ENCODE peak calls at places on chromosome 13, in seven cellular contexts. W, B, V, O, Z, D and L are unnamed samples.

GRCh38 chr13:110575322-110576069 is 14.0 kb upstream of the RAB20 start:
- DNase-seq in Z (peak), D (no peak), V (peak), O (no peak), B (peak), W (no peak), L (peak)

GRCh38 chr13:47126432-47126831 is 229.6 kb upstream of the HTR2A start:
- DNase-seq in D (no peak), W (no peak), O (no peak), B (no peak), V (no peak), Z (peak), L (no peak)

GRCh38 chr13:90500569-90500968 is 846.9 kb upstream of the MIR17HG start:
- DNase-seq in W (no peak), O (no peak), B (no peak), Z (no peak), D (no peak), V (no peak), L (no peak)

GRCh38 chr13:90091611-90092010 is 1255.9 kb upstream of the MIR17HG start:
- DNase-seq in O (no peak), W (no peak), V (no peak), B (no peak), Z (no peak), D (no peak), L (no peak)

GRCh38 chr13:34589581-34589980 is 352.5 kb upstream of the NBEA start:
- DNase-seq in D (no peak), V (no peak), B (no peak), O (no peak), W (no peak), Z (no peak), L (no peak)

GRCh38 chr13:33249894-33250293 is 35.7 kb downstream of the STARD13 start:
- DNase-seq in O (no peak), B (no peak), V (no peak), D (no peak), Z (no peak), W (no peak), L (no peak)

GRCh38 chr13:80141114-80141849 is 199.6 kb downstream of the SPRY2 start:
- DNase-seq in V (peak), Z (peak), W (no peak), D (no peak), O (no peak), B (no peak), L (peak)

GRCh38 chr13:69761581-69761980 is 346.0 kb upstream of the ATXN8OS start:
- DNase-seq in D (no peak), W (no peak), B (no peak), Z (no peak), O (no peak), V (no peak), L (no peak)

GRCh38 chr13:49641810-49642291 is 13.5 kb downstream of the ARL11 start:
- DNase-seq in V (peak), D (no peak), W (no peak), Z (peak), O (no peak), B (no peak), L (peak)

GRCh38 chr13:95605426-95606125 is 38.9 kb downstream of the DZIP1 start:
- DNase-seq in V (no peak), D (no peak), Z (no peak), B (no peak), O (no peak), W (no peak), L (no peak)

GRCh38 chr13:50757021-50757420 is 86.5 kb downstream of the DLEU7 start:
- DNase-seq in V (no peak), D (no peak), Z (peak), O (no peak), W (no peak), B (no peak), L (no peak)

GRCh38 chr13:75486146-75486545 is 4.2 kb upstream of the TBC1D4 start:
- DNase-seq in B (no peak), Z (no peak), O (no peak), D (peak), W (no peak), V (no peak), L (no peak)

GRCh38 chr13:24254151-24254810 is 55.1 kb upstream of the C1QTNF9 start:
- DNase-seq in D (no peak), W (peak), B (peak), V (no peak), Z (peak), O (peak), L (no peak)

GRCh38 chr13:29125934-29126424 is 305.8 kb downstream of the MTUS2 start:
- DNase-seq in D (no peak), V (no peak), B (peak), W (no peak), O (no peak), Z (no peak), L (no peak)

GRCh38 chr13:88125055-88125454 is 453.9 kb downstream of the SLITRK5 start:
- DNase-seq in V (no peak), O (no peak), Z (no peak), W (no peak), B (no peak), D (no peak), L (no peak)

GRCh38 chr13:90717451-90717936 is 630.0 kb upstream of the MIR17HG start:
- DNase-seq in O (no peak), V (peak), W (no peak), B (no peak), Z (peak), D (peak), L (peak)

GRCh38 chr13:112968910-112969691 is at the start of gene MCF2L:
- DNase-seq in B (peak), W (peak), O (peak), D (peak), V (no peak), Z (peak), L (no peak)

GRCh38 chr13:51262501-51263211 is 40.5 kb downstream of the FAM124A start:
- DNase-seq in W (no peak), O (no peak), V (no peak), D (no peak), B (no peak), Z (peak), L (no peak)

GRCh38 chr13:32136716-32137115 is 105.1 kb downstream of the FRY start:
- DNase-seq in B (no peak), O (no peak), D (no peak), W (no peak), Z (no peak), V (no peak), L (no peak)

GRCh38 chr13:101739382-101740178 is 287.1 kb downstream of the ITGBL1 start:
- DNase-seq in D (no peak), Z (no peak), O (no peak), B (no peak), W (no peak), V (no peak), L (no peak)

GRCh38 chr13:110283661-110284516 is 23.1 kb downstream of the COL4A1 start:
- DNase-seq in O (no peak), W (no peak), Z (no peak), B (no peak), V (no peak), D (no peak), L (peak)

GRCh38 chr13:42337808-42338600 is 66.1 kb downstream of the AKAP11 start:
- DNase-seq in V (peak), W (no peak), Z (peak), O (no peak), D (no peak), B (no peak), L (no peak)

GRCh38 chr13:49503951-49504350 is 8.2 kb downstream of the PHF11 start:
- DNase-seq in W (no peak), V (no peak), Z (peak), B (no peak), D (no peak), O (no peak), L (peak)

GRCh38 chr13:21739771-21740170 is 68.9 kb downstream of the FGF9 start:
- DNase-seq in W (no peak), B (no peak), O (no peak), Z (no peak), V (no peak), D (no peak), L (no peak)

GRCh38 chr13:59343993-59344780 is 819.5 kb downstream of the DIAPH3 start:
- DNase-seq in B (no peak), O (no peak), V (no peak), Z (no peak), W (no peak), D (no peak), L (no peak)

GRCh38 chr13:41563501-41564001 is 106.2 kb downstream of the RGCC start:
- DNase-seq in Z (peak), V (peak), D (no peak), O (no peak), B (no peak), W (no peak), L (peak)

GRCh38 chr13:49444517-49445395 is 682 bp downstream of the SETDB2 start:
- DNase-seq in B (peak), V (no peak), W (peak), O (peak), Z (peak), D (peak), L (peak)

GRCh38 chr13:59641758-59642157 is 522.0 kb downstream of the DIAPH3 start:
- DNase-seq in W (no peak), D (no peak), B (no peak), O (no peak), Z (no peak), V (no peak), L (no peak)

GRCh38 chr13:24627090-24627714 is 53.0 kb upstream of the ATP12A start:
- DNase-seq in O (no peak), B (no peak), V (no peak), Z (no peak), W (no peak), D (peak), L (no peak)

GRCh38 chr13:44974056-44974798 is 15.0 kb downstream of the NUFIP1 start:
- DNase-seq in D (no peak), O (no peak), Z (peak), B (no peak), W (no peak), V (peak), L (no peak)

GRCh38 chr13:39038569-39038898 is 278 bp downstream of the NHLRC3 start:
- DNase-seq in V (no peak), B (peak), W (peak), O (peak), D (no peak), Z (peak), L (no peak)

GRCh38 chr13:46530084-46530935 is 22.7 kb upstream of the LRCH1 start:
- DNase-seq in W (no peak), B (no peak), Z (peak), O (no peak), D (no peak), V (no peak), L (peak)